ENCODE peak calls at places on chromosomes 16 and 17, in five cellular contexts. S is ELR; U is stimulated activated CD4-positive, alpha-beta T cell treated with anti-CD3 and anti-CD28 coated beads, Interleukin-1b, Interleukin-23, amount 100 ng/mL, for 1 hour; Z is fibroblast of villous mesenchyme; B is lower lobe of right lung. N is an unnamed sample.

GRCh38 chr16:49492090-49492801 is 118.6 kb downstream of the C16orf78 start:
- DNase-seq in S (no peak), U (no peak), Z (peak), B (peak), N (peak)

GRCh38 chr16:80599466-80599865 is 58.7 kb downstream of the DYNLRB2 start:
- DNase-seq in S (peak), U (no peak), Z (peak), B (no peak), N (no peak)

GRCh38 chr17:65459667-65460415 is 101.6 kb downstream of the AXIN2 start:
- DNase-seq in S (no peak), U (no peak), Z (no peak), B (no peak), N (no peak)

GRCh38 chr17:81335388-81336157 is 40.5 kb upstream of the SLC38A10 start:
- DNase-seq in S (no peak), U (no peak), Z (no peak), B (peak), N (no peak)

GRCh38 chr16:29674188-29674587 is 4.8 kb upstream of the QPRT start:
- DNase-seq in S (no peak), U (no peak), Z (peak), B (peak), N (no peak)

GRCh38 chr16:69204106-69204655 is 17.2 kb downstream of the SNTB2 start:
- DNase-seq in S (no peak), U (no peak), Z (no peak), B (no peak), N (no peak)

GRCh38 chr17:48961516-48962233 is 6.7 kb downstream of the GIP start:
- DNase-seq in S (peak), U (no peak), Z (peak), B (no peak), N (peak)

GRCh38 chr16:16033208-16033717 is 83.8 kb downstream of the ABCC1 start:
- DNase-seq in S (no peak), U (no peak), Z (no peak), B (no peak), N (no peak)

GRCh38 chr17:36778458-36778857 is 158.8 kb upstream of the LHX1 start:
- DNase-seq in S (no peak), U (no peak), Z (no peak), B (no peak), N (no peak)

GRCh38 chr17:80678621-80679020 is 134.0 kb downstream of the RPTOR start:
- DNase-seq in S (peak), U (peak), Z (peak), B (no peak), N (peak)

GRCh38 chr16:47258874-47259461 is 115.2 kb upstream of the NETO2 start:
- DNase-seq in S (peak), U (no peak), Z (peak), B (no peak), N (peak)

GRCh38 chr17:17719966-17720543 is 38.8 kb downstream of the RAI1 start:
- DNase-seq in S (no peak), U (no peak), Z (no peak), B (no peak), N (no peak)

GRCh38 chr17:64574646-64575045 is 67.9 kb downstream of the CEP95 start:
- DNase-seq in S (no peak), U (no peak), Z (no peak), B (no peak), N (no peak)

GRCh38 chr17:62704381-62704971 is 77.0 kb downstream of the MRC2 start:
- DNase-seq in S (peak), U (no peak), Z (no peak), B (no peak), N (peak)

GRCh38 chr17:39722965-39723848 is 7.1 kb downstream of the MIEN1 start:
- DNase-seq in S (peak), U (no peak), Z (no peak), B (no peak), N (no peak)

GRCh38 chr16:79698341-79698753 is 97.8 kb upstream of the MAF start:
- DNase-seq in S (no peak), U (no peak), Z (peak), B (no peak), N (peak)

GRCh38 chr16:54585966-54586365 is 299.4 kb upstream of the IRX3 start:
- DNase-seq in S (no peak), U (no peak), Z (no peak), B (no peak), N (no peak)